ENCODE peak calls at places on chromosomes 3 and 15, in eight cellular contexts. J, Q, L, O, W, G, X and S are unnamed samples.

GRCh38 chr3:41357271-41357670 is 158.0 kb downstream of the CTNNB1 start:
- DNase-seq in J (no peak), O (no peak), L (no peak), X (no peak), Q (no peak), W (no peak), G (no peak), S (no peak)

GRCh38 chr15:85831415-85832113 is 36.8 kb upstream of the KLHL25 start:
- DNase-seq in Q (peak), O (peak), W (no peak), G (peak), J (peak), X (peak), L (no peak), S (peak)

GRCh38 chr3:150751781-150752263 is 11.1 kb downstream of the SIAH2 start:
- DNase-seq in O (peak), G (no peak), X (no peak), L (no peak), W (no peak), J (no peak), Q (no peak), S (no peak)

GRCh38 chr3:184338538-184338945 is 1.1 kb downstream of the FAM131A start:
- DNase-seq in J (no peak), L (no peak), O (peak), W (no peak), X (peak), Q (peak), G (peak), S (peak)

GRCh38 chr3:14235003-14235876 is 56.6 kb downstream of the LSM3 start:
- DNase-seq in W (no peak), L (no peak), X (no peak), G (no peak), Q (no peak), O (peak), J (no peak), S (no peak)

GRCh38 chr3:175606650-175607318 is 747.6 kb downstream of the NAALADL2 start:
- DNase-seq in W (no peak), L (no peak), O (peak), G (no peak), X (no peak), J (no peak), Q (no peak), S (no peak)

GRCh38 chr3:118882353-118882947 is 152.2 kb downstream of the IGSF11 start:
- DNase-seq in J (peak), G (peak), X (no peak), O (peak), L (peak), W (peak), Q (peak), S (peak)

GRCh38 chr15:64149424-64150235 is 1.9 kb upstream of the SNX22 start:
- DNase-seq in J (no peak), X (no peak), Q (peak), L (no peak), W (no peak), G (peak), O (peak), S (peak)

GRCh38 chr15:71431345-71432336 is 316.4 kb downstream of the THSD4 start:
- DNase-seq in L (no peak), G (no peak), X (no peak), W (no peak), J (no peak), O (no peak), Q (no peak), S (no peak)

GRCh38 chr3:184371570-184372018 is 6.4 kb downstream of the THPO start:
- DNase-seq in L (peak), X (peak), G (peak), W (peak), O (peak), J (peak), Q (peak), S (peak)

GRCh38 chr3:160810360-160810759 is 54.3 kb downstream of the PPM1L start:
- DNase-seq in X (no peak), G (no peak), L (no peak), J (no peak), W (no peak), O (no peak), Q (no peak), S (no peak)

GRCh38 chr3:124859025-124859424 is 28.1 kb downstream of the ITGB5 start:
- DNase-seq in X (no peak), G (no peak), W (no peak), J (no peak), O (peak), L (no peak), Q (no peak), S (peak)

GRCh38 chr3:17965331-17965730 is 222.9 kb upstream of the TBC1D5 start:
- DNase-seq in J (no peak), O (no peak), L (no peak), W (no peak), X (no peak), G (no peak), Q (no peak), S (no peak)

GRCh38 chr15:85676332-85676731 is 118.4 kb downstream of the KLHL25 start:
- DNase-seq in G (no peak), J (no peak), O (peak), L (no peak), Q (no peak), X (no peak), W (no peak), S (no peak)

GRCh38 chr15:60675763-60676162 is 196.8 kb upstream of the ICE2 start:
- DNase-seq in X (no peak), Q (no peak), O (no peak), L (no peak), W (no peak), J (no peak), G (no peak), S (no peak)

GRCh38 chr3:194808709-194809108 is 123.0 kb downstream of the FAM43A start:
- DNase-seq in G (no peak), O (peak), W (no peak), L (no peak), J (no peak), X (no peak), Q (no peak), S (no peak)